ENCODE peak calls at places on chromosomes 13 and 19, in ten cellular contexts. J is B cell, I is heart right ventricle, K is tibial artery, F is GM12878, Z is CD14-positive monocyte, U is GM06990, V is uterus, L is WERI-Rb-1, N is endothelial cell of umbilical vein. M is an unnamed sample.

GRCh38 chr19:43148233-43148632 is 38.1 kb downstream of the PSG5 start:
- DNase-seq in J (no peak), U (no peak), L (no peak), K (no peak), Z (no peak), F (no peak), I (no peak), N (no peak), V (no peak), M (no peak)

GRCh38 chr13:87311165-87311564 is 360.0 kb upstream of the SLITRK5 start:
- DNase-seq in L (no peak), K (no peak), J (no peak), V (no peak), U (no peak), Z (no peak), I (no peak), N (no peak), F (no peak), M (no peak)

GRCh38 chr13:83019986-83020385 is 862.3 kb downstream of the SLITRK1 start:
- DNase-seq in U (no peak), L (no peak), J (no peak), N (no peak), Z (no peak), K (no peak), V (no peak), I (no peak), F (no peak), M (no peak)

GRCh38 chr19:16330811-16331690 is 6.4 kb downstream of the KLF2 start:
- DNase-seq in Z (no peak), K (no peak), J (peak), L (no peak), U (no peak), I (no peak), N (no peak), F (no peak), V (no peak), M (no peak)

GRCh38 chr19:19407640-19407933 is 2.1 kb downstream of the GATAD2A start:
- DNase-seq in V (no peak), Z (no peak), K (no peak), N (no peak), U (no peak), I (no peak), L (peak), J (no peak), F (no peak), M (no peak)

GRCh38 chr19:54606230-54606629 is 12.8 kb downstream of the LILRA1 start:
- DNase-seq in N (no peak), L (no peak), K (no peak), F (peak), Z (no peak), V (no peak), J (no peak), U (no peak), I (no peak), M (no peak)

GRCh38 chr19:16235811-16236710 is 38.4 kb downstream of the AP1M1 start:
- DNase-seq in N (no peak), L (no peak), I (no peak), V (no peak), U (no peak), K (no peak), F (no peak), Z (no peak), J (no peak), M (no peak)

GRCh38 chr19:42023121-42023942 is 29.3 kb upstream of the ATP1A3 start:
- DNase-seq in K (no peak), N (no peak), U (peak), L (peak), J (no peak), Z (no peak), I (no peak), F (no peak), V (no peak), M (peak)

GRCh38 chr13:77384999-77385398 is 58.1 kb upstream of the MYCBP2 start:
- DNase-seq in U (no peak), N (no peak), Z (no peak), I (no peak), F (no peak), V (no peak), J (no peak), L (no peak), K (no peak), M (no peak)

GRCh38 chr19:46728693-46729339 is 11.9 kb upstream of the PRKD2 start:
- DNase-seq in F (no peak), V (peak), N (peak), J (peak), U (peak), I (peak), L (peak), K (peak), Z (peak), M (peak)

GRCh38 chr13:96119921-96120320 is 30.0 kb downstream of the HS6ST3 start:
- DNase-seq in F (no peak), Z (no peak), I (no peak), K (no peak), V (no peak), J (no peak), N (no peak), U (no peak), L (no peak), M (no peak)

GRCh38 chr13:66375756-66376155 is 854.4 kb downstream of the PCDH9 start:
- DNase-seq in I (no peak), J (no peak), U (no peak), N (no peak), L (no peak), K (no peak), Z (no peak), F (no peak), V (no peak), M (no peak)

GRCh38 chr19:19372656-19373416 is 32.6 kb upstream of the GATAD2A start:
- DNase-seq in K (peak), N (peak), J (peak), F (no peak), V (no peak), L (peak), I (peak), Z (peak), U (peak), M (no peak)

GRCh38 chr19:11237321-11237720 is 2.1 kb upstream of the ANGPTL8 start:
- DNase-seq in Z (no peak), J (no peak), I (no peak), N (no peak), V (no peak), L (no peak), F (no peak), U (no peak), K (no peak), M (no peak)

GRCh38 chr19:33406521-33407139 is 33.1 kb downstream of the CEBPG start:
- DNase-seq in I (peak), U (peak), J (peak), N (peak), F (no peak), K (peak), L (peak), Z (peak), V (peak), M (peak)

GRCh38 chr19:17005000-17005399 is 21.6 kb downstream of the CPAMD8 start:
- DNase-seq in K (no peak), V (no peak), Z (no peak), J (no peak), I (no peak), U (no peak), F (no peak), L (no peak), N (no peak), M (no peak)

GRCh38 chr19:32039446-32039845 is 306.0 kb upstream of the ZNF507 start:
- DNase-seq in Z (no peak), I (no peak), F (no peak), V (no peak), K (no peak), J (no peak), U (no peak), L (no peak), N (no peak), M (no peak)

GRCh38 chr13:84870190-84870589 is 929.0 kb downstream of the SLITRK6 start:
- DNase-seq in V (no peak), N (no peak), Z (no peak), F (no peak), J (no peak), I (no peak), K (no peak), U (no peak), L (no peak), M (no peak)

GRCh38 chr19:2609389-2610116 is 92.9 kb downstream of the GNG7 start:
- DNase-seq in N (no peak), L (no peak), F (peak), V (no peak), I (no peak), Z (no peak), J (no peak), U (peak), K (peak), M (no peak)
- TF ChIP-seq CTCF in N (no peak), L (no peak), F (no peak), V (no peak), I (no peak), Z (no peak), J (no peak), U (no peak), K (no peak), M (no peak)

GRCh38 chr13:39047560-39047959 is 9.3 kb downstream of the NHLRC3 start:
- DNase-seq in N (no peak), V (no peak), K (no peak), U (no peak), Z (no peak), F (no peak), L (peak), I (no peak), J (no peak), M (no peak)
- TF ChIP-seq CTCF in N (no peak), V (no peak), K (no peak), U (no peak), Z (no peak), F (no peak), L (no peak), I (no peak), J (no peak), M (peak)

GRCh38 chr13:110813646-110814624 is 100.4 kb downstream of the ING1 start:
- DNase-seq in L (peak), J (no peak), I (no peak), V (no peak), F (no peak), K (no peak), U (no peak), N (no peak), Z (no peak), M (no peak)
- TF ChIP-seq CTCF in L (peak), J (no peak), I (peak), V (no peak), F (no peak), K (no peak), U (no peak), N (no peak), Z (no peak), M (no peak)

GRCh38 chr19:624433-625109 is 8.8 kb downstream of the POLRMT start:
- DNase-seq in I (no peak), L (no peak), V (no peak), U (no peak), J (no peak), N (no peak), K (no peak), F (no peak), Z (no peak), M (no peak)

GRCh38 chr19:625257-625656 is 8.1 kb downstream of the POLRMT start:
- DNase-seq in V (no peak), K (no peak), N (no peak), J (no peak), Z (no peak), L (no peak), I (no peak), F (no peak), U (no peak), M (no peak)

GRCh38 chr19:629961-630714 is 3.2 kb downstream of the POLRMT start:
- DNase-seq in L (no peak), U (no peak), F (no peak), Z (no peak), K (no peak), N (no peak), I (no peak), V (no peak), J (no peak), M (no peak)

GRCh38 chr19:623974-624373 is 9.4 kb downstream of the POLRMT start:
- DNase-seq in N (no peak), V (no peak), I (no peak), U (no peak), Z (no peak), L (peak), K (no peak), J (no peak), F (no peak), M (no peak)

DNA sequence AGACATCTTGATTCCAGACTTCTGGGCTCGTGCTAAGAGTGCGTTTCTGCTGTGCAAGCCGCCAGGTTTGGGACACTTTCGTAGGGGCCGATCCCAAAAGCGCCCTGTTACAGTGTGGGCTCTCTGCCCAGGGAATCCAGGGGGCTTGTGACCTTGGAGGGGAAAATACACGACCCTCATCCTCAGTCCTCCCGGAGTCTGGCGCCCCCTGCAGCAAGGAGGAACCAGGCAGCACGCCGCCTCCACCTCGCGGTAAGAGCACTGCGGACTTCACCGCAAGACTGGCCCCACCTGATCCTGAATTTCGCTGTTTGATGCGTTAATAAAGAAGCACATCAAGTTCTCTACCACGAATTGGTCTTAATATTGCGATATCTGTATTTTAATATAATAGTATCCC is 5.2 kb downstream of the POLRMT start:
- DNase-seq in L (peak), U (no peak), I (no peak), J (no peak), Z (no peak), K (no peak), N (no peak), V (no peak), F (no peak), M (peak)
- TF ChIP-seq CTCF in L (peak), U (peak), I (peak), J (no peak), Z (peak), K (no peak), N (peak), V (no peak), F (peak), M (no peak)

DNA sequence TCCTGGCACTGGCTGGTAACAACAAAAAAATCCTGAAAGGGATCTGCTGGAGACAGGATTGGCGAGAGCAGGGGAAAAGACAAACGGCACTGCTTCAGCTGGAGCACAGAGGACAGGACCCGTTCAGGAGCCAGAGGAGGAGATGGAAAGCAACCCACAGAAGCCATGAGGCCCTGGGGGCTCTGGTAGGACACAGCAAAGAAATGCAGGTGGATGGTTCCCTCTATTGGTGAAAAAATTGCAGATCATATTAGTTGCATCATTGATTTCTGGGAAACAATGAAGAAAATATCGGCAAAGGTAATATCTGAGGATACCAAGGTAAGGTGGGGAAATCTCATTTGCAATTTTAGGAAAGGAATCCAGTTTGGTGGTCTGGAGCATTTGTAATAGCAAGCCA is 25.7 kb upstream of the TPP2 start:
- DNase-seq in Z (no peak), J (no peak), V (no peak), K (no peak), N (no peak), F (no peak), U (no peak), L (no peak), I (no peak), M (no peak)
- TF ChIP-seq CTCF in Z (no peak), J (no peak), V (no peak), K (no peak), N (no peak), F (no peak), U (peak), L (peak), I (peak), M (no peak)

GRCh38 chr19:53598361-53598760 is 33.4 kb upstream of the DPRX start:
- DNase-seq in V (no peak), K (no peak), L (no peak), F (no peak), N (no peak), J (no peak), U (no peak), Z (no peak), I (no peak), M (no peak)

GRCh38 chr19:53594811-53595509 is 36.8 kb upstream of the DPRX start:
- DNase-seq in Z (no peak), N (no peak), F (no peak), U (no peak), J (no peak), I (no peak), K (no peak), L (no peak), V (no peak), M (no peak)

GRCh38 chr19:53597023-53597422 is 34.8 kb upstream of the DPRX start:
- DNase-seq in J (no peak), U (no peak), I (no peak), L (no peak), V (no peak), F (no peak), K (no peak), N (no peak), Z (no peak), M (no peak)

GRCh38 chr19:53596056-53596455 is 35.7 kb upstream of the DPRX start:
- DNase-seq in L (no peak), U (no peak), Z (no peak), I (no peak), J (no peak), V (no peak), F (no peak), N (no peak), K (no peak), M (no peak)

GRCh38 chr19:53595510-53595867 is 36.3 kb upstream of the DPRX start:
- DNase-seq in J (no peak), F (no peak), I (no peak), K (no peak), Z (no peak), V (no peak), L (no peak), N (no peak), U (no peak), M (no peak)
- TF ChIP-seq CTCF in J (no peak), F (no peak), I (no peak), K (no peak), Z (no peak), V (no peak), L (no peak), N (no peak), U (no peak), M (no peak)

GRCh38 chr19:38206928-38207327 is 17.1 kb downstream of the DPF1 start:
- DNase-seq in F (no peak), V (no peak), N (no peak), J (no peak), U (no peak), L (no peak), I (no peak), Z (no peak), K (no peak), M (no peak)

GRCh38 chr19:38206006-38206745 is 17.8 kb downstream of the DPF1 start:
- DNase-seq in U (no peak), L (no peak), I (no peak), Z (no peak), F (no peak), N (no peak), V (no peak), K (no peak), J (no peak), M (no peak)

GRCh38 chr19:38209152-38209551 is 14.9 kb downstream of the DPF1 start:
- DNase-seq in Z (no peak), I (no peak), N (no peak), V (no peak), K (no peak), F (no peak), U (no peak), J (no peak), L (no peak), M (no peak)

GRCh38 chr19:38208571-38208970 is 15.5 kb downstream of the DPF1 start:
- DNase-seq in V (no peak), I (no peak), J (no peak), N (no peak), F (no peak), L (no peak), U (no peak), Z (no peak), K (no peak), M (no peak)

GRCh38 chr19:38207543-38207942 is 16.5 kb downstream of the DPF1 start:
- DNase-seq in Z (no peak), F (no peak), I (no peak), U (no peak), L (no peak), K (no peak), V (no peak), J (no peak), N (no peak), M (no peak)
- TF ChIP-seq CTCF in Z (no peak), F (no peak), I (no peak), U (no peak), L (no peak), K (no peak), V (no peak), J (no peak), N (no peak), M (no peak)

M was measured in nephron progenitor cell.